ENCODE peak calls at places on chromosomes 2 and 18, in ten cellular contexts. M is naive thymus-derived CD4-positive, alpha-beta T cell; Y is uterus; B is A673; D is mesenchymal stem cell; E is MM.1S; K is Panc1; P is Caco-2; I is H1; N is psoas muscle. L is an unnamed sample.

GRCh38 chr2:239393941-239394340 is 6.9 kb downstream of the HDAC4 start:
- DNase-seq in M (no peak), Y (no peak), B (no peak), D (peak; percentile 47), E (no peak), K (no peak), P (no peak), I (no peak), N (no peak), L (no peak)

GRCh38 chr18:49911414-49911813 is 98.1 kb upstream of the ACAA2 start:
- DNase-seq in M (no peak), Y (no peak), B (no peak), D (no peak), E (no peak), K (no peak), P (peak; percentile 48), I (no peak), N (no peak), L (no peak)

GRCh38 chr2:128272586-128273468 is 45.8 kb downstream of the HS6ST1 start:
- DNase-seq in M (no peak), Y (no peak), B (no peak), D (no peak), E (no peak), K (no peak), P (no peak), I (no peak), N (no peak), L (no peak)

GRCh38 chr2:43324589-43325447 is 98.4 kb upstream of the ZFP36L2 start:
- DNase-seq in M (no peak), Y (peak; percentile 67), B (no peak), D (peak; percentile 60), E (no peak), K (no peak), P (no peak), I (no peak), N (peak; percentile 50), L (no peak)

GRCh38 chr2:20027260-20027677 is 14.8 kb upstream of the MATN3 start:
- DNase-seq in M (no peak), Y (no peak), B (no peak), D (no peak), E (no peak), K (no peak), P (peak; percentile 29), I (no peak), N (no peak), L (no peak)

GRCh38 chr2:229282758-229283546 is 11.9 kb upstream of the PID1 start:
- DNase-seq in M (no peak), Y (peak; percentile 71), B (no peak), D (no peak), E (no peak), K (no peak), P (no peak), I (no peak), N (peak; percentile 47), L (no peak)

GRCh38 chr2:74429487-74430451 is 8.2 kb downstream of the WDR54 start:
- DNase-seq in M (no peak), Y (no peak), B (no peak), D (no peak), E (no peak), K (no peak), P (no peak), I (no peak), N (no peak), L (no peak)

GRCh38 chr2:10490806-10491291 is 42.7 kb upstream of the ODC1 start:
- DNase-seq in M (no peak), Y (no peak), B (no peak), D (no peak), E (no peak), K (no peak), P (peak; percentile 21), I (peak; percentile 29), N (no peak), L (no peak)

GRCh38 chr18:80159713-80160636 is 50.9 kb downstream of the ADNP2 start:
- DNase-seq in M (peak; percentile 36), Y (no peak), B (no peak), D (no peak), E (no peak), K (no peak), P (no peak), I (peak; percentile 65), N (peak; percentile 32), L (no peak)

DNA sequence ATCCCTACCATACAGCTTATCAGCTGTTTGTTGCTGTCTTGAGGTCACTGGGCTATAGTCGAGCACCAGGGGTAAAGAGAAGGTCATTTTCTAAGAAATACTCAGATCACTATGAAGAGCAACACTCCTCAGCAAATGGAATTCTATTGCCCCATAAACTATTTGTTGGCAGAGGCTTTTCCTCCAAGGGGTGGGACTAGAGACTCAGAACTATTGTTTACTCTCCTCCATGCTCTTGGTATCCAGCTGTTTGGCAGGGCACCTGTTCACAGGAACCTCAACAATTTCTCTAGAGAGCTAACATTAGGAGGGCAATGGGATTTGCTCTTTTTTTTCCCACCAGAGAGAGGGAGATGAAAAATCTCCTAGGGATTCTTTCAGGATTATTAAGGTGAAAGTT is 249.1 kb upstream of the SPRED2 start:
- DNase-seq in M (no peak), Y (no peak), B (no peak), D (no peak), E (no peak), K (no peak), P (no peak), I (no peak), N (no peak), L (no peak)
- H3K9me3 ChIP-seq in M (no peaks in the 10 kb centered on the region), Y (no peaks in the 10 kb centered on the region), B (no peaks in the 10 kb centered on the region), D (no peaks in the 10 kb centered on the region), E (no peaks in the 10 kb centered on the region), K (no peaks in the 10 kb centered on the region), P (no peaks in the 10 kb centered on the region), I (no peaks in the 10 kb centered on the region), N (no peaks in the 10 kb centered on the region), L (no peaks in the 10 kb centered on the region)

GRCh38 chr18:43819873-43820272 is 542.6 kb upstream of the SYT4 start:
- DNase-seq in M (no peak), Y (no peak), B (no peak), D (no peak), E (no peak), K (no peak), P (no peak), I (no peak), N (no peak), L (no peak)

DNA sequence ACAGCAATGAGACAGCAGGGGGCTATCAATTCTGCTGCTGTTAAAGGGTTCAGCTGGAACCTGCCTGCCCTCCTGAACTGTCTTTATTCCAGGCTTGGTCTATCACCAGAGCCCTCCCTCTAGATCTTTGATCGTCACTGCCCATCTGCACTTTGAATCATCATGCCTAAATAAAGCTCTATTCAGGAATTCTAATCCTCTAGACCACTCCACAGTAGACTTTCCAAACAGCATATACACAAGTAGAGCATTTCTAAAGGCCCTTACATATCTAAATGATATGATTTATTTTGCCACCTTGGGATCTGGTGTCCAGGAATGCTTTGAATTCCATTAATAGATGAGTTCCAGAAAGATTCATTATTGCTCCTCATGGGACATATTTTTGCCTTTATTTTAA is 542.1 kb upstream of the SYT4 start:
- DNase-seq in M (no peak), Y (no peak), B (no peak), D (no peak), E (no peak), K (no peak), P (no peak), I (no peak), N (no peak), L (no peak)
- H3K9me3 ChIP-seq in M (no peaks in the 10 kb centered on the region), Y (no peaks in the 10 kb centered on the region), B (no peaks in the 10 kb centered on the region), D (peaks cover 15% of the 10 kb centered on the region), E (no peaks in the 10 kb centered on the region), K (no peaks in the 10 kb centered on the region), P (no peaks in the 10 kb centered on the region), I (peaks cover 5% of the 10 kb centered on the region), N (peaks cover 4% of the 10 kb centered on the region), L (no peaks in the 10 kb centered on the region)

DNA sequence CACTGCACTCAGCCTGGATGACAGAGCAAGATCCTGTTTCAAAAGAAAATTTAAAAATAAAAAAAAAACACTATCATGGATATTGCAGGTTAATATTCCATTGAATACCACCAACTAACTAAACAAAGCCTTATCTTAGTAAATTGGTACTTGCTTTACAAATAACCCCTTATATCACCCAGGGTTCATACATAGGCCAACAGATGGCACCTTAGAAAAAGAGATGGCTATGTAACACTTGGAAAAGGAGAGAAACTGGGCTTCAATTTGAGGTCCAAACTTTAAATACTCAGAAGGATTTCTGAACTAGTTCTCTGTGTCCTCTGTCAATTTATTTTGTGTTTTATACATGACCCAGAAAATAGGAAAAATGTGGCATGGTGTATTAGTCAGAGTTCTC is 249.6 kb upstream of the LRP1B start:
- DNase-seq in M (no peak), Y (no peak), B (no peak), D (no peak), E (no peak), K (no peak), P (no peak), I (no peak), N (no peak), L (no peak)
- H3K9me3 ChIP-seq in M (no peaks in the 10 kb centered on the region), Y (no peaks in the 10 kb centered on the region), B (no peaks in the 10 kb centered on the region), D (no peaks in the 10 kb centered on the region), E (no peaks in the 10 kb centered on the region), K (no peaks in the 10 kb centered on the region), P (no peaks in the 10 kb centered on the region), I (no peaks in the 10 kb centered on the region), N (no peaks in the 10 kb centered on the region), L (no peaks in the 10 kb centered on the region)

GRCh38 chr2:179886-180285 is 83.9 kb downstream of the SH3YL1 start:
- DNase-seq in M (no peak), Y (no peak), B (no peak), D (no peak), E (no peak), K (no peak), P (no peak), I (no peak), N (no peak), L (no peak)

GRCh38 chr2:180311-180710 is 83.5 kb downstream of the SH3YL1 start:
- DNase-seq in M (no peak), Y (no peak), B (no peak), D (no peak), E (no peak), K (no peak), P (no peak), I (no peak), N (no peak), L (no peak)

GRCh38 chr2:184695-185094 is 79.1 kb downstream of the SH3YL1 start:
- DNase-seq in M (no peak), Y (no peak), B (no peak), D (no peak), E (no peak), K (no peak), P (no peak), I (no peak), N (no peak), L (no peak)

GRCh38 chr2:185221-185620 is 78.6 kb downstream of the SH3YL1 start:
- DNase-seq in M (no peak), Y (no peak), B (no peak), D (no peak), E (no peak), K (no peak), P (no peak), I (no peak), N (no peak), L (no peak)

DNA sequence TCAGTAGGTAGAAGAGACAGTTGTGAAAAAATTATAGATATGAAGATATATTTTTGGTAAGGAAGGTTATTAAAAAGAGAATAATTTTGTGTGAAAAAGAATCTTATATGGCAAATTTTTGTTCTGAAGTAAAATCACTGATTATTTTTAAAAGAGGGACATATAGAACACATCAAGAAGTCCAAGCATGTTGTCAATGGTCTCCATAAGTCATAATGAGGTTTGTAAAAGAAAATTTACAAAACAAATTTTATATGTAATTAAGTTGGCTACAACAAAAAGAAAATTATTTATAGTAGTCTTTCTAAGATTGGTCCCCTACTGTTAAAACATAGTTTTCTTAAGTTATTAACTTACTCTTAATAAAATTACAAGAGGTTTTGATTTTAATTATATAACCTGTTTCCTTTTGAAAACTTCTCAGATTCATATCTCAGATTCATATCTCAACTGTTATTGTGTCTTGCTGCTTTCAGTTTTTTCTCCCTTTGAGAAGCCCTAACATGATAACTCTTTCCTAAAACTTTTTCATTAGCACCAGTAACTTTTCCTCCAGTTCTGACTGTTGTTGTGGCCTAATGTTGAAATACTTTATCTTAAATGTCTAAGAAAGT is 81.2 kb downstream of the SH3YL1 start:
- DNase-seq in M (no peak), Y (no peak), B (peak; percentile 4), D (no peak), E (no peak), K (no peak), P (no peak), I (no peak), N (no peak), L (no peak)
- H3K9me3 ChIP-seq in M (no peaks in the 10 kb centered on the region), Y (no peaks in the 10 kb centered on the region), B (peaks cover 18% of the 10 kb centered on the region), D (peaks cover 33% of the 10 kb centered on the region), E (peaks cover 4% of the 10 kb centered on the region), K (peaks cover 19% of the 10 kb centered on the region), P (peaks cover 24% of the 10 kb centered on the region), I (peaks cover 39% of the 10 kb centered on the region), N (no peaks in the 10 kb centered on the region), L (no peaks in the 10 kb centered on the region)

L was measured in T-helper 17 cell.